ENCODE peak calls at places on chromosomes 2 and 18, in seven cellular contexts. One of them, this sample, is unnamed.

GRCh38 chr18:54357660-54358494 is at the start of the genes C18orf54 and STARD6:
- DNase-seq in keratinocyte: peak
- DNase-seq in brain microvascular endothelial cell: peak
- DNase-seq in osteocyte: peak
- DNase-seq in right lobe of liver: peak
- DNase-seq in astrocyte of the cerebellum: peak
- DNase-seq in fibroblast of pulmonary artery: peak
- DNase-seq in this sample: peak

GRCh38 chr2:1859671-1860450 is 115.5 kb upstream of the PXDN start:
- DNase-seq in keratinocyte: no peak
- DNase-seq in brain microvascular endothelial cell: no peak
- DNase-seq in osteocyte: no peak
- DNase-seq in right lobe of liver: no peak
- DNase-seq in astrocyte of the cerebellum: no peak
- DNase-seq in fibroblast of pulmonary artery: no peak
- DNase-seq in this sample: no peak

GRCh38 chr2:166516712-166517303 is 22.8 kb upstream of the SCN7A start:
- DNase-seq in keratinocyte: no peak
- DNase-seq in brain microvascular endothelial cell: peak
- DNase-seq in osteocyte: no peak
- DNase-seq in right lobe of liver: no peak
- DNase-seq in astrocyte of the cerebellum: peak
- DNase-seq in fibroblast of pulmonary artery: peak
- DNase-seq in this sample: peak

GRCh38 chr2:143522699-143523098 is 393.5 kb downstream of the ARHGAP15 start:
- DNase-seq in keratinocyte: no peak
- DNase-seq in brain microvascular endothelial cell: no peak
- DNase-seq in osteocyte: no peak
- DNase-seq in right lobe of liver: no peak
- DNase-seq in astrocyte of the cerebellum: no peak
- DNase-seq in fibroblast of pulmonary artery: no peak
- DNase-seq in this sample: no peak

GRCh38 chr2:19809206-19809605 is 92.6 kb downstream of the TTC32 start:
- DNase-seq in keratinocyte: no peak
- DNase-seq in brain microvascular endothelial cell: no peak
- DNase-seq in osteocyte: no peak
- DNase-seq in right lobe of liver: no peak
- DNase-seq in astrocyte of the cerebellum: no peak
- DNase-seq in fibroblast of pulmonary artery: no peak
- DNase-seq in this sample: no peak

GRCh38 chr2:68088950-68089349 is 26.1 kb upstream of the C1D start:
- DNase-seq in keratinocyte: no peak
- DNase-seq in brain microvascular endothelial cell: no peak
- DNase-seq in osteocyte: no peak
- DNase-seq in right lobe of liver: no peak
- DNase-seq in astrocyte of the cerebellum: no peak
- DNase-seq in fibroblast of pulmonary artery: no peak
- DNase-seq in this sample: no peak

GRCh38 chr18:801137-801536 is 10.9 kb downstream of the YES1 start:
- DNase-seq in keratinocyte: no peak
- DNase-seq in brain microvascular endothelial cell: no peak
- DNase-seq in osteocyte: no peak
- DNase-seq in right lobe of liver: no peak
- DNase-seq in astrocyte of the cerebellum: no peak
- DNase-seq in fibroblast of pulmonary artery: no peak
- DNase-seq in this sample: no peak

GRCh38 chr2:224909885-224910517 is 132.3 kb downstream of the DOCK10 start:
- DNase-seq in keratinocyte: no peak
- DNase-seq in brain microvascular endothelial cell: peak
- DNase-seq in osteocyte: peak
- DNase-seq in right lobe of liver: peak
- DNase-seq in astrocyte of the cerebellum: peak
- DNase-seq in fibroblast of pulmonary artery: peak
- DNase-seq in this sample: no peak

GRCh38 chr2:128413718-128414341 is 95.2 kb upstream of the HS6ST1 start:
- DNase-seq in keratinocyte: no peak
- DNase-seq in brain microvascular endothelial cell: no peak
- DNase-seq in osteocyte: peak
- DNase-seq in right lobe of liver: peak
- DNase-seq in astrocyte of the cerebellum: no peak
- DNase-seq in fibroblast of pulmonary artery: no peak
- DNase-seq in this sample: no peak

GRCh38 chr2:9739508-9739907 is 103.8 kb upstream of the TAF1B start:
- DNase-seq in keratinocyte: no peak
- DNase-seq in brain microvascular endothelial cell: no peak
- DNase-seq in osteocyte: no peak
- DNase-seq in right lobe of liver: no peak
- DNase-seq in astrocyte of the cerebellum: no peak
- DNase-seq in fibroblast of pulmonary artery: peak
- DNase-seq in this sample: no peak

GRCh38 chr2:230899786-230900185 is 25.3 kb downstream of the GPR55 start:
- DNase-seq in keratinocyte: no peak
- DNase-seq in brain microvascular endothelial cell: no peak
- DNase-seq in osteocyte: peak
- DNase-seq in right lobe of liver: peak
- DNase-seq in astrocyte of the cerebellum: no peak
- DNase-seq in fibroblast of pulmonary artery: no peak
- DNase-seq in this sample: no peak

GRCh38 chr2:179524940-179525339 is 260.3 kb upstream of the SESTD1 start:
- DNase-seq in keratinocyte: no peak
- DNase-seq in brain microvascular endothelial cell: no peak
- DNase-seq in osteocyte: no peak
- DNase-seq in right lobe of liver: no peak
- DNase-seq in astrocyte of the cerebellum: no peak
- DNase-seq in fibroblast of pulmonary artery: no peak
- DNase-seq in this sample: no peak

GRCh38 chr2:134120160-134120717 is 133.6 kb upstream of the MGAT5 start:
- DNase-seq in keratinocyte: no peak
- DNase-seq in brain microvascular endothelial cell: no peak
- DNase-seq in osteocyte: no peak
- DNase-seq in right lobe of liver: no peak
- DNase-seq in astrocyte of the cerebellum: no peak
- DNase-seq in fibroblast of pulmonary artery: no peak
- DNase-seq in this sample: peak

GRCh38 chr2:239115616-239116015 is 267.7 kb downstream of the TWIST2 start:
- DNase-seq in keratinocyte: no peak
- DNase-seq in brain microvascular endothelial cell: no peak
- DNase-seq in osteocyte: no peak
- DNase-seq in right lobe of liver: no peak
- DNase-seq in astrocyte of the cerebellum: no peak
- DNase-seq in fibroblast of pulmonary artery: no peak
- DNase-seq in this sample: no peak

GRCh38 chr2:239113592-239113991 is 265.7 kb downstream of the TWIST2 start:
- DNase-seq in keratinocyte: no peak
- DNase-seq in brain microvascular endothelial cell: no peak
- DNase-seq in osteocyte: no peak
- DNase-seq in right lobe of liver: no peak
- DNase-seq in astrocyte of the cerebellum: no peak
- DNase-seq in fibroblast of pulmonary artery: no peak
- DNase-seq in this sample: no peak

GRCh38 chr2:239114119-239114581 is 266.3 kb downstream of the TWIST2 start:
- DNase-seq in keratinocyte: no peak
- DNase-seq in brain microvascular endothelial cell: no peak
- DNase-seq in osteocyte: no peak
- DNase-seq in right lobe of liver: no peak
- DNase-seq in astrocyte of the cerebellum: peak
- DNase-seq in fibroblast of pulmonary artery: peak
- DNase-seq in this sample: no peak

GRCh38 chr2:239113164-239113563 is 265.3 kb downstream of the TWIST2 start:
- DNase-seq in keratinocyte: no peak
- DNase-seq in brain microvascular endothelial cell: no peak
- DNase-seq in osteocyte: no peak
- DNase-seq in right lobe of liver: no peak
- DNase-seq in astrocyte of the cerebellum: no peak
- DNase-seq in fibroblast of pulmonary artery: peak
- DNase-seq in this sample: no peak

GRCh38 chr2:239114616-239115265 is 266.9 kb downstream of the TWIST2 start:
- DNase-seq in keratinocyte: no peak
- DNase-seq in brain microvascular endothelial cell: no peak
- DNase-seq in osteocyte: no peak
- DNase-seq in right lobe of liver: no peak
- DNase-seq in astrocyte of the cerebellum: no peak
- DNase-seq in fibroblast of pulmonary artery: peak
- DNase-seq in this sample: no peak
- TF ChIP-seq CTCF in keratinocyte: no peak
- TF ChIP-seq CTCF in brain microvascular endothelial cell: peak
- TF ChIP-seq CTCF in osteocyte: no peak
- TF ChIP-seq CTCF in right lobe of liver: no peak
- TF ChIP-seq CTCF in astrocyte of the cerebellum: no peak
- TF ChIP-seq CTCF in fibroblast of pulmonary artery: no peak
- TF ChIP-seq CTCF in this sample: no peak

GRCh38 chr18:35041752-35042379 is 653 bp downstream of the MAPRE2 start:
- DNase-seq in keratinocyte: no peak
- DNase-seq in brain microvascular endothelial cell: no peak
- DNase-seq in osteocyte: no peak
- DNase-seq in right lobe of liver: no peak
- DNase-seq in astrocyte of the cerebellum: no peak
- DNase-seq in fibroblast of pulmonary artery: no peak
- DNase-seq in this sample: no peak
- TF ChIP-seq CTCF in keratinocyte: no peak
- TF ChIP-seq CTCF in brain microvascular endothelial cell: no peak
- TF ChIP-seq CTCF in osteocyte: no peak
- TF ChIP-seq CTCF in right lobe of liver: no peak
- TF ChIP-seq CTCF in astrocyte of the cerebellum: no peak
- TF ChIP-seq CTCF in fibroblast of pulmonary artery: no peak
- TF ChIP-seq CTCF in this sample: peak

DNA sequence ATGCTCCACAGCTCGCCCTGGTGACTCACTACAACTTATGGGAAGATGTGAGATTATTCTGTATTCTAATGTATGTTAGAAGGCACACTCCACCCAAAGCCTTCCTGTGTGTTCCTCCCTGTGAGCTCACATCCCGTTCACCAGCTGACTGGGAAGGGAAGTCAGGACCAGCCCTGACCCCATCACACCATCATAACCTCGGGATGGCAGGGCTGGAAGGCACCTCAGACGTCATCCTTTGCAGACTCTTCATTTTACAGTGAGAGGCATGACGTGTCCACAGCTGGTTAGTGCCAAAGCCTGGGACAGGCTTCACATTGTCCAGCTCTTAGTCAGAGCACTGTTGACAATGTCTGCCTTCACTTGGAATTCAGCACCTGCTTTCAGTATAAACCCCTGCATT is 417.8 kb upstream of the TNP1 start:
- DNase-seq in keratinocyte: peak
- DNase-seq in brain microvascular endothelial cell: peak
- DNase-seq in osteocyte: no peak
- DNase-seq in right lobe of liver: no peak
- DNase-seq in astrocyte of the cerebellum: peak
- DNase-seq in fibroblast of pulmonary artery: peak
- DNase-seq in this sample: no peak
- TF ChIP-seq CTCF in keratinocyte: no peak
- TF ChIP-seq CTCF in brain microvascular endothelial cell: no peak
- TF ChIP-seq CTCF in osteocyte: no peak
- TF ChIP-seq CTCF in right lobe of liver: no peak
- TF ChIP-seq CTCF in astrocyte of the cerebellum: no peak
- TF ChIP-seq CTCF in fibroblast of pulmonary artery: no peak
- TF ChIP-seq CTCF in this sample: no peak

DNA sequence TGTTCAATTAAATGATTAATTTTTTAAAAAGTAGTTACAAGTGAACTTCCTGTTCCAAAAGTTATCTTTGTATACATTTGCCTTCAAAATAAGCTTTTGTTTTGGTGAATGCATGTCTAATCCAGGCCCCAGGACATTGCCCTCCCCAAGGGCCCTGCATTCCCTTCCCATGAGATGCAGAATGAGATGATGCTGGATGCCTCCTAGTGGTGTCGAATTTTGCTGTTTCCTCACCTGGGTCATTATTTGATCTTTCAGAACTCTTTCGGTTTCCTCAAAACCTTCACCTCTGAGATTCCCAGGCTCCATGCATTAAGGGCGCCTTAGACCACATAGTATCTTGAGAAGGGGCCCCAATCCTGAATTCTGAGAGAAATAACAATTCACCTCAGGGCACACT is 728.8 kb downstream of the CNTNAP5 start:
- DNase-seq in keratinocyte: no peak
- DNase-seq in brain microvascular endothelial cell: no peak
- DNase-seq in osteocyte: no peak
- DNase-seq in right lobe of liver: no peak
- DNase-seq in astrocyte of the cerebellum: no peak
- DNase-seq in fibroblast of pulmonary artery: no peak
- DNase-seq in this sample: no peak
- TF ChIP-seq CTCF in keratinocyte: no peak
- TF ChIP-seq CTCF in brain microvascular endothelial cell: no peak
- TF ChIP-seq CTCF in osteocyte: no peak
- TF ChIP-seq CTCF in right lobe of liver: peak
- TF ChIP-seq CTCF in astrocyte of the cerebellum: no peak
- TF ChIP-seq CTCF in fibroblast of pulmonary artery: no peak
- TF ChIP-seq CTCF in this sample: no peak